ENCODE peak calls at places on chromosomes 5 and 9, in six cellular contexts. C is AML-193; K is NCI-H2081; H is iPS-NIHi11; T is stimulated activated CD4-positive, alpha-beta T cell treated with anti-CD3 and anti-CD28 coated beads, Interleukin-1b, Interleukin-23, amount 100 ng/mL, for 1 hour; R is tibial nerve. Y is an unnamed sample.

GRCh38 chr5:55407059-55407684 is 99.4 kb downstream of the MTREX start:
- DNase-seq in C (peak; percentile 15), R (peak; percentile 29), T (no peak), H (peak; percentile 32), K (peak; percentile 18), Y (peak; percentile 32)

GRCh38 chr9:100322954-100323536 is 29.7 kb downstream of the TEX10 start:
- DNase-seq in H (peak; percentile 27), C (peak; percentile 46), K (peak; percentile 38), T (no peak), R (peak; percentile 50), Y (peak; percentile 53)

GRCh38 chr9:38355526-38356120 is 36.9 kb upstream of the ALDH1B1 start:
- DNase-seq in R (no peak), C (no peak), H (no peak), K (no peak), T (no peak), Y (no peak)

GRCh38 chr5:111043712-111044506 is 27.6 kb upstream of the TSLP start:
- DNase-seq in T (no peak), H (peak; percentile 11), R (no peak), K (no peak), C (no peak), Y (no peak)

GRCh38 chr5:135075621-135076585 is 41.9 kb upstream of the PITX1 start:
- DNase-seq in R (no peak), K (no peak), C (no peak), T (no peak), H (no peak), Y (no peak)

GRCh38 chr5:79878721-79879336 is 112.2 kb downstream of the MTX3 start:
- DNase-seq in T (peak; percentile 14), R (no peak), K (no peak), H (peak; percentile 77), C (no peak), Y (no peak)

GRCh38 chr9:76773051-76773450 is 8.8 kb downstream of the PCA3 start:
- DNase-seq in K (no peak), C (no peak), R (no peak), T (no peak), H (no peak), Y (no peak)

GRCh38 chr9:131500377-131500776 is 2.3 kb upstream of the POMT1 start:
- DNase-seq in T (no peak), H (no peak), K (no peak), C (no peak), R (no peak), Y (no peak)

GRCh38 chr9:20570086-20570485 is 52.2 kb downstream of the MLLT3 start:
- DNase-seq in C (no peak), H (no peak), K (no peak), T (no peak), R (no peak), Y (no peak)

GRCh38 chr9:80932181-80932580 is 757.2 kb downstream of the TLE1 start:
- DNase-seq in T (no peak), C (no peak), H (no peak), R (no peak), K (no peak), Y (no peak)

GRCh38 chr5:418681-419121 is 24.3 kb upstream of the EXOC3 start:
- DNase-seq in R (no peak), K (peak; percentile 97), T (no peak), C (peak; percentile 50), H (no peak), Y (peak; percentile 31)

GRCh38 chr9:93112864-93113389 is 16.9 kb downstream of the CARD19 start:
- DNase-seq in K (no peak), C (no peak), R (no peak), H (peak; percentile 4), T (no peak), Y (no peak)

GRCh38 chr9:131398204-131398603 is 4.3 kb downstream of the PRRC2B start:
- DNase-seq in H (no peak), T (no peak), C (peak; percentile 68), R (no peak), K (no peak), Y (no peak)

GRCh38 chr5:159504106-159504856 is 174.0 kb upstream of the IL12B start:
- DNase-seq in K (no peak), T (no peak), C (no peak), R (no peak), H (no peak), Y (no peak)

GRCh38 chr9:128394404-128395168 is 23.4 kb downstream of the URM1 start:
- DNase-seq in H (no peak), K (no peak), C (no peak), R (no peak), T (no peak), Y (no peak)

GRCh38 chr5:31378136-31378535 is 153.8 kb downstream of the DROSHA start:
- DNase-seq in R (no peak), H (no peak), C (no peak), K (no peak), T (no peak), Y (no peak)